ENCODE peak calls at places on chromosome 12, in seven cellular contexts. P is body of pancreas, S is small intestine, B is H9, W is fibroblast of lung, K is brain microvascular endothelial cell, H is neuronal stem cell. F is an unnamed sample.

GRCh38 chr12:105164068-105164467 is 56.5 kb downstream of the WASHC4 start:
- DNase-seq in P (no peak), S (no peak), B (no peak), W (no peak), K (no peak), H (no peak), F (no peak)

GRCh38 chr12:113855998-113856397 is 110.1 kb downstream of the RBM19 start:
- DNase-seq in P (no peak), S (no peak), B (no peak), W (no peak), K (no peak), H (no peak), F (no peak)

GRCh38 chr12:69054343-69055056 is 121.5 kb upstream of the CPM start:
- DNase-seq in P (no peak), S (no peak), B (no peak), W (no peak), K (no peak), H (no peak), F (no peak)

GRCh38 chr12:101746661-101747060 is 7.4 kb upstream of the SYCP3 start:
- DNase-seq in P (peak), S (no peak), B (no peak), W (peak), K (no peak), H (no peak), F (no peak)

GRCh38 chr12:75814856-75815754 is 216.5 kb downstream of the PHLDA1 start:
- DNase-seq in P (no peak), S (peak), B (no peak), W (peak), K (peak), H (no peak), F (no peak)

GRCh38 chr12:75944097-75944904 is 87.3 kb downstream of the PHLDA1 start:
- DNase-seq in P (no peak), S (peak), B (peak), W (peak), K (peak), H (no peak), F (peak)

GRCh38 chr12:64608901-64609542 is 1.3 kb upstream of the RASSF3 start:
- DNase-seq in P (peak), S (peak), B (peak), W (peak), K (peak), H (no peak), F (peak)

GRCh38 chr12:88633312-88633711 is 53.0 kb upstream of the KITLG start:
- DNase-seq in P (no peak), S (peak), B (no peak), W (no peak), K (no peak), H (no peak), F (no peak)

GRCh38 chr12:42742691-42743090 is 153.1 kb upstream of the PRICKLE1 start:
- DNase-seq in P (no peak), S (no peak), B (no peak), W (no peak), K (no peak), H (no peak), F (peak)

GRCh38 chr12:106090586-106091411 is 48.0 kb downstream of the NUAK1 start:
- DNase-seq in P (no peak), S (no peak), B (no peak), W (peak), K (peak), H (no peak), F (no peak)

GRCh38 chr12:78966062-78966461 is 101.5 kb downstream of the SYT1 start:
- DNase-seq in P (no peak), S (no peak), B (no peak), W (no peak), K (no peak), H (no peak), F (no peak)

GRCh38 chr12:132400011-132400641 is 70.7 kb upstream of the GALNT9 start:
- DNase-seq in P (peak), S (no peak), B (no peak), W (no peak), K (no peak), H (no peak), F (no peak)

GRCh38 chr12:47781479-47782371 is 8.7 kb downstream of the SLC48A1 start:
- DNase-seq in P (no peak), S (no peak), B (no peak), W (no peak), K (no peak), H (no peak), F (no peak)

GRCh38 chr12:29589271-29589670 is 91.8 kb upstream of the OVCH1 start:
- DNase-seq in P (no peak), S (no peak), B (no peak), W (peak), K (no peak), H (no peak), F (no peak)

GRCh38 chr12:6632026-6632978 is 3.5 kb downstream of the LPAR5 start:
- DNase-seq in P (no peak), S (peak), B (no peak), W (no peak), K (no peak), H (no peak), F (no peak)

GRCh38 chr12:64528616-64529015 is 76.7 kb downstream of the TBK1 start:
- DNase-seq in P (no peak), S (no peak), B (no peak), W (no peak), K (no peak), H (no peak), F (no peak)

GRCh38 chr12:11765817-11766794 is 116.6 kb downstream of the ETV6 start:
- DNase-seq in P (no peak), S (no peak), B (no peak), W (peak), K (no peak), H (no peak), F (peak)

GRCh38 chr12:26029741-26030033 is 71.2 kb downstream of the RASSF8 start:
- DNase-seq in P (no peak), S (no peak), B (no peak), W (peak), K (no peak), H (no peak), F (no peak)
- H3K27ac ChIP-seq in P (no peak), S (no peak), B (no peak), W (no peak), K (no peak), H (no peak), F (no peak)

DNA sequence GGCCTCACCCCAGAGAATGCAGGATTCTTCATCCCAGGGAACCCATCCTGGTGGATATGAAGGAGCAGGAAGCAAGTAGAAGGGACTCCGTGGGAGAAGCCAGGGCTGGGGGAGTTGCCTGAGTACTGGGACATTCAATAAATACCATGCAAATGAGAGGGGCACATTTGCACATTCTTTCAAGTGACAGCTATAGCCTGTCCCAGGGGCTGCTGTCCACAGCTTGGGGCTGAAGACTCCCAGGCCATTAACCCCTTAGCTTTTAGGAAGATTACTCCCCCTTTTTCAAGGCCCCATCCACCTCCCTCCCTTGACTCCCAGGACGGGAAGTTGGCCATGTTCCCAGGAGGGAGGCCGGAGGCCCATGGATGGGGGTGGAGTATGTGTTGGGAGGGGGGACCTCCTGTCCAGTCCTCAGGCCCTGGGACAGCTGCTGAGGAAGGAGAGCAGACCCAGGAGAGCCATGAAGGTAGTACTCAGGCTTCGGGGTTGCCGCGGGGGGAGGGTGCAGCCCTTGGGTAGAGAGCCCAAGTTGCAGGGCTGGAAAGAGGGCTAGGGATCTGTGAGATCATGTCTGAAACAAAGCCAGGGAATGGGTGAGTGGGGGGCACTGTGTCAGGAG is 974 bp upstream of the TNS2 start:
- DNase-seq in P (peak), S (peak), B (peak), W (peak), K (no peak), H (no peak), F (peak)
- H3K27ac ChIP-seq in P (peak), S (peak), B (no peak), W (peak), K (peak), H (peak), F (peak)

GRCh38 chr12:58858030-58858429 is 62.3 kb downstream of the LRIG3 start:
- DNase-seq in P (no peak), S (no peak), B (no peak), W (no peak), K (no peak), H (no peak), F (no peak)

GRCh38 chr12:58860050-58860787 is 60.1 kb downstream of the LRIG3 start:
- DNase-seq in P (peak), S (peak), B (peak), W (no peak), K (no peak), H (no peak), F (peak)

GRCh38 chr12:58860788-58861240 is 59.5 kb downstream of the LRIG3 start:
- DNase-seq in P (no peak), S (no peak), B (peak), W (no peak), K (no peak), H (no peak), F (no peak)
- H3K27ac ChIP-seq in P (no peak), S (peak), B (no peak), W (no peak), K (no peak), H (no peak), F (no peak)

GRCh38 chr12:24948452-24948815 is 467 bp downstream of the BCAT1 start:
- DNase-seq in P (no peak), S (no peak), B (peak), W (peak), K (no peak), H (peak), F (peak)

GRCh38 chr12:24950231-24950834 is 1.4 kb upstream of the BCAT1 start:
- DNase-seq in P (no peak), S (no peak), B (no peak), W (no peak), K (no peak), H (no peak), F (peak)

GRCh38 chr12:24947541-24948451 is 1.1 kb downstream of the BCAT1 start:
- DNase-seq in P (no peak), S (no peak), B (no peak), W (peak), K (no peak), H (no peak), F (peak)

GRCh38 chr12:24945822-24946221 is 3.1 kb downstream of the BCAT1 start:
- DNase-seq in P (no peak), S (no peak), B (no peak), W (no peak), K (no peak), H (no peak), F (no peak)

GRCh38 chr12:24948816-24949722 is at the start of gene BCAT1:
- DNase-seq in P (peak), S (no peak), B (peak), W (peak), K (peak), H (peak), F (peak)
- H3K27ac ChIP-seq in P (peak), S (peak), B (peak), W (peak), K (peak), H (peak), F (peak)

GRCh38 chr12:119307747-119308146 is 26.8 kb upstream of the CCDC60 start:
- DNase-seq in P (no peak), S (no peak), B (no peak), W (no peak), K (no peak), H (no peak), F (no peak)

GRCh38 chr12:119301367-119301766 is 33.2 kb upstream of the CCDC60 start:
- DNase-seq in P (no peak), S (no peak), B (no peak), W (no peak), K (no peak), H (no peak), F (no peak)

GRCh38 chr12:119299130-119299529 is 35.4 kb upstream of the CCDC60 start:
- DNase-seq in P (no peak), S (no peak), B (no peak), W (no peak), K (no peak), H (no peak), F (no peak)

GRCh38 chr12:119296535-119296934 is 38.0 kb upstream of the CCDC60 start:
- DNase-seq in P (no peak), S (no peak), B (no peak), W (no peak), K (no peak), H (no peak), F (no peak)

DNA sequence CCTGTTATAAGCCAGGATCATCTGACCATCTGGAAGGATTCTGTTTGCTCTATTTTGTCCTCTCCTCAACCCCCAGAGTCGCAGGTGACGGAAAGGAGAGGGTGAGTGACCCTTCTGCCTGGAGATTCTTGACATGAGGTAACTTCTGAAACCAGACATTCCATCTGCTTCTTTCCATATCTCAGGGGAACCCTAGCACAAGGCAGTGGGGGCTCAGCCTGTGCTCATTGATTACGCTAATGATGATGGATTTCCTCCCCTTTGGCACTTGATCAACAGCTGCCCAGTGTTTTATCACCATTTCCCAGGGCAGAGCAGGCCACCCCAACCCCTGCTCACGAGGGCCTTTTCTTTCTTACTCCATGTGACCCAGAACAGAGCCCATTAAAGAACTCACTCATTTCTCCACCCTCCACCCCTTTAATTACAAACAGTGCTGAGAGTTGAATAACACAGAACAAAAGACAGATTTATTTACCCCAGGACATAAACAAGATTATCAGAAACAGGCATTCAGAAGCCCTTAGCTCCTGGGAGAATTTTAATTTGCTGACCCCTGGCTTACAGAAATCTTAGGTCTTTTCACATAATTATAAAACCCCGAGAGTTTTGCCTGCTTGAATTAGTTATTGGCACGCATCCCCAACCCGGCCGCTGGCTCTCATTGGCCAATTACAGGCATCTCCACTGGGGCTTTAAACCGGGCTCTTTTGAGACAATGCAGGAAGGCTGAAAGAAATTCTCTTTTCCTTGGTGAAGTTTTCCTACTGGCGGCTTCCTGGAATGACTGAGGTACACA is 32.0 kb upstream of the CCDC60 start:
- DNase-seq in P (no peak), S (no peak), B (no peak), W (no peak), K (no peak), H (peak), F (no peak)
- H3K27ac ChIP-seq in P (no peak), S (no peak), B (no peak), W (no peak), K (no peak), H (peak), F (no peak)

GRCh38 chr12:9718968-9719367 is 13.9 kb downstream of the CLECL1 start:
- DNase-seq in P (no peak), S (no peak), B (no peak), W (no peak), K (no peak), H (no peak), F (no peak)
- H3K27ac ChIP-seq in P (no peak), S (no peak), B (no peak), W (no peak), K (no peak), H (no peak), F (no peak)

DNA sequence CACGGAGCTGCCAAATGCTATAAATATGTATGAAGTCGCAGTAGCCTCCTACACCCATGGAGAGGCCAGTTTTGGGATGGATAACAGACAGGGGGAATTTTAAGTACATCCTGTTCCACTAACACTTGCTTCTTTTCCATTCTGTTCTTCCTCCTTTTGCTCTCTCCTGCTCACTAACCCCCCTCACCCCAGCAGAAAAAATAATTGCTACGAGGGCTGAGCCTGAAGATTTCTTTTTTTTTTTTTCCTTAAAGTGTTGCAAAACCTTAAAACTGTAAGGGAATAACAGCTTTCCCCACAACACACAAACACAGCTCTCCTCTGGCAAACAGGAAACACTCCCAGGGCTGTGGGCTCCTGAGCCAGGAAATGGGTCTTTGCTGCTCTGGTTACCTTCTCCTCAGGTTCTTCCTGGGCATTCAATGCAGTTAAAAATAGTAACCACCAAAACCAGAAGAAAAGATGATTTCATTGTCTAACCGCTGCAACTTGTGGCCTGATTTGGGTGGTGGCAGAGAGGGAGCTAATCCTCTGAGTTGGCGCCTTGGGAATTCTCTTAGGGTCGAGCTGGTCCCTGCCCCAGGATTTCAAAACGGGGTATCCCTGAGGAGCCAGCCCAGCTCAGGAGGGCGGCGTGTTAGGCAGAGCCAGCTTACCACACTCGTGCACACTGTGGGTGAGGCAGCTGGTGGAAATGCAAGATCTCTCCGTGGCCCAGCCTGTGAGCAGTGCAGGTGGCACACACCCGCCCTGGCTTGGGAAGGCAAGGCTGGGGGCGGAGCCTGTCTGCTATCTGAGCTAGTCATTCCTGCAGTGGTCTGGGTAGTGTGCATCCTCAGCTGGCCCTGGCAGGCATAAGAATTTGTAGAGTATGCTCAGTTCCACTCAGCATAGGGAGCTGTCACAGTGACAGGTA is 17.1 kb upstream of the EMP1 start:
- DNase-seq in P (peak), S (peak), B (peak), W (peak), K (peak), H (no peak), F (peak)
- H3K27ac ChIP-seq in P (no peak), S (peak), B (no peak), W (no peak), K (no peak), H (no peak), F (peak)